ENCODE peak calls at places on chromosomes 3 and 15, in six cellular contexts. One of them, this sample, is unnamed.

GRCh38 chr3:169085827-169086226 is 577.7 kb downstream of the MECOM start:
- DNase-seq in heart left ventricle: no peak
- DNase-seq in nephron progenitor cell: no peak
- DNase-seq in astrocyte of the cerebellum: peak; percentile 95
- DNase-seq in PC-3: peak; percentile 87
- DNase-seq in neural crest cell: no peak
- DNase-seq in this sample: peak; percentile 3

GRCh38 chr3:108590443-108590842 is 921 bp downstream of the DZIP3 start:
- DNase-seq in neural crest cell: no peak
- DNase-seq in nephron progenitor cell: no peak
- DNase-seq in PC-3: no peak
- DNase-seq in heart left ventricle: no peak
- DNase-seq in astrocyte of the cerebellum: no peak
- DNase-seq in this sample: no peak

GRCh38 chr3:13289771-13290285 is 130.3 kb downstream of the NUP210 start:
- DNase-seq in nephron progenitor cell: no peak
- DNase-seq in neural crest cell: no peak
- DNase-seq in astrocyte of the cerebellum: no peak
- DNase-seq in heart left ventricle: no peak
- DNase-seq in PC-3: no peak
- DNase-seq in this sample: no peak

GRCh38 chr15:52658955-52659354 is 20.2 kb downstream of the ATOSA start:
- DNase-seq in heart left ventricle: no peak
- DNase-seq in PC-3: peak; percentile 66
- DNase-seq in neural crest cell: no peak
- DNase-seq in astrocyte of the cerebellum: no peak
- DNase-seq in nephron progenitor cell: no peak
- DNase-seq in this sample: no peak

GRCh38 chr15:29126208-29126536 is 143.4 kb downstream of the NSMCE3 start:
- DNase-seq in heart left ventricle: peak; percentile 10
- DNase-seq in astrocyte of the cerebellum: no peak
- DNase-seq in neural crest cell: no peak
- DNase-seq in PC-3: no peak
- DNase-seq in nephron progenitor cell: no peak
- DNase-seq in this sample: no peak

GRCh38 chr3:110533089-110533488 is 538.5 kb upstream of the NECTIN3 start:
- DNase-seq in neural crest cell: no peak
- DNase-seq in nephron progenitor cell: no peak
- DNase-seq in astrocyte of the cerebellum: no peak
- DNase-seq in heart left ventricle: no peak
- DNase-seq in PC-3: no peak
- DNase-seq in this sample: no peak

GRCh38 chr3:40073310-40074007 is 236.0 kb upstream of the EIF1B start:
- DNase-seq in neural crest cell: no peak
- DNase-seq in astrocyte of the cerebellum: no peak
- DNase-seq in heart left ventricle: no peak
- DNase-seq in nephron progenitor cell: peak; percentile 19
- DNase-seq in PC-3: peak; percentile 4
- DNase-seq in this sample: no peak

GRCh38 chr3:185658504-185658912 is 72.4 kb downstream of the SENP2 start:
- DNase-seq in PC-3: peak; percentile 97
- DNase-seq in heart left ventricle: no peak
- DNase-seq in neural crest cell: no peak
- DNase-seq in nephron progenitor cell: no peak
- DNase-seq in astrocyte of the cerebellum: peak; percentile 87
- DNase-seq in this sample: no peak

GRCh38 chr3:12350151-12350813 is 61.4 kb downstream of the PPARG start:
- DNase-seq in PC-3: no peak
- DNase-seq in nephron progenitor cell: no peak
- DNase-seq in neural crest cell: no peak
- DNase-seq in heart left ventricle: no peak
- DNase-seq in astrocyte of the cerebellum: no peak
- DNase-seq in this sample: no peak

GRCh38 chr15:70099167-70099965 is 1.6 kb upstream of the TLE3 start:
- DNase-seq in astrocyte of the cerebellum: peak; percentile 98
- DNase-seq in nephron progenitor cell: peak; percentile 100
- DNase-seq in neural crest cell: peak; percentile 100
- DNase-seq in PC-3: peak; percentile 98
- DNase-seq in heart left ventricle: peak; percentile 100
- DNase-seq in this sample: peak; percentile 99

GRCh38 chr15:70099966-70100494 is 2.3 kb upstream of the TLE3 start:
- DNase-seq in nephron progenitor cell: no peak
- DNase-seq in astrocyte of the cerebellum: no peak
- DNase-seq in neural crest cell: no peak
- DNase-seq in PC-3: peak; percentile 39
- DNase-seq in heart left ventricle: no peak
- DNase-seq in this sample: no peak

GRCh38 chr15:70098461-70099166 is 897 bp upstream of the TLE3 start:
- DNase-seq in astrocyte of the cerebellum: no peak
- DNase-seq in PC-3: peak; percentile 34
- DNase-seq in heart left ventricle: no peak
- DNase-seq in neural crest cell: peak; percentile 53
- DNase-seq in nephron progenitor cell: peak; percentile 67
- DNase-seq in this sample: no peak

GRCh38 chr15:70101459-70102113 is 3.9 kb upstream of the TLE3 start:
- DNase-seq in heart left ventricle: peak; percentile 76
- DNase-seq in neural crest cell: peak; percentile 72
- DNase-seq in PC-3: peak; percentile 79
- DNase-seq in astrocyte of the cerebellum: peak; percentile 89
- DNase-seq in nephron progenitor cell: peak; percentile 79
- DNase-seq in this sample: peak; percentile 97

DNA sequence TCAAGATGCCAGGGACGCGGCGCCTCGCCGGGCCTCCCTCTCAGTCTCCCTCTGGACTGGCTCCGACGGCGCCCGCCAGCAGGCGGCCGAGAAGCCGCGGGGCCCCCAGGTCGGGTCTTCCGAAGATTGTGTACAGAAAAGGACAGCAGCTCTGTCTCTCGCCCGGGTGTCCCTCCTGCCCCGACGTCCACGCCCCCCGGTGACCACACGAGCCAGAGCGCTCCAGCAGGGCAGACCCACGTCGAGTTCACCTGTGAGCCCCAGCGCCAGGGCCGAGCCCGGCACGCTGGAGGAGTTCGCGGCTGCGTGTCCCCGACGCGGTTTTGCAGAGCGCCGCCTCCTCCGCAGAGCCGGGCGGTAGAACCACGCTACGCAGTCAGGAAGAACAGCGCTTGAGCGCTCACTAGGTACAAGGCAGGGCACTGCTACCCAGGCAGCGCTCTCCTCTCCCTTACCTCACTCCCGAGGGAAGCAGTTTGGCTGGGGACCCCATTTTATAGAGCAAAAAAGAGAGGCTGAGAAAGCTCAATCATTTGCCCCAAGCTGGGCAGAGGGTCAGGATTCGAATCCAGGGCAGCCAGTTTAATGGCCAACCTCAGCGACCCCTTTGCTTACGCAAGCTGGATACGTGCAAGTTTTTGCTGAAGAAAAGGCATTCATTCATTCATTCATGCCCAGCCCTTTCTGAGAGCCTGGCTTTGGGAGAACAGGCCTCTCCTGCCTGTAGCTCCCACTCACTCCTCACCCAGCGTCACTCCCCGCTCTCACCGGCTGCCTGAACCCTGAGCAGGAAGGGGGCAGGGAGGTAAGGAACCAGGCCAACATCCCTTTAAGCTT is 3.0 kb upstream of the TLE3 start:
- DNase-seq in neural crest cell: peak; percentile 59
- DNase-seq in heart left ventricle: peak; percentile 59
- DNase-seq in astrocyte of the cerebellum: no peak
- DNase-seq in nephron progenitor cell: peak; percentile 71
- DNase-seq in PC-3: peak; percentile 65
- DNase-seq in this sample: no peak
- TF ChIP-seq CTCF in neural crest cell: peak; percentile 66
- TF ChIP-seq CTCF in heart left ventricle: peak; percentile 40
- TF ChIP-seq CTCF in astrocyte of the cerebellum: peak; percentile 25
- TF ChIP-seq CTCF in nephron progenitor cell: peak; percentile 24
- TF ChIP-seq CTCF in PC-3: peak; percentile 38
- TF ChIP-seq CTCF in this sample: no peak

GRCh38 chr3:10883478-10884234 is 67.6 kb downstream of the SLC6A11 start:
- DNase-seq in astrocyte of the cerebellum: no peak
- DNase-seq in heart left ventricle: no peak
- DNase-seq in nephron progenitor cell: peak; percentile 36
- DNase-seq in neural crest cell: peak; percentile 30
- DNase-seq in PC-3: peak; percentile 70
- DNase-seq in this sample: no peak
- TF ChIP-seq CTCF in astrocyte of the cerebellum: peak; percentile 57
- TF ChIP-seq CTCF in heart left ventricle: peak; percentile 38
- TF ChIP-seq CTCF in nephron progenitor cell: peak; percentile 43
- TF ChIP-seq CTCF in neural crest cell: peak; percentile 69
- TF ChIP-seq CTCF in PC-3: peak; percentile 91
- TF ChIP-seq CTCF in this sample: peak; percentile 74

DNA sequence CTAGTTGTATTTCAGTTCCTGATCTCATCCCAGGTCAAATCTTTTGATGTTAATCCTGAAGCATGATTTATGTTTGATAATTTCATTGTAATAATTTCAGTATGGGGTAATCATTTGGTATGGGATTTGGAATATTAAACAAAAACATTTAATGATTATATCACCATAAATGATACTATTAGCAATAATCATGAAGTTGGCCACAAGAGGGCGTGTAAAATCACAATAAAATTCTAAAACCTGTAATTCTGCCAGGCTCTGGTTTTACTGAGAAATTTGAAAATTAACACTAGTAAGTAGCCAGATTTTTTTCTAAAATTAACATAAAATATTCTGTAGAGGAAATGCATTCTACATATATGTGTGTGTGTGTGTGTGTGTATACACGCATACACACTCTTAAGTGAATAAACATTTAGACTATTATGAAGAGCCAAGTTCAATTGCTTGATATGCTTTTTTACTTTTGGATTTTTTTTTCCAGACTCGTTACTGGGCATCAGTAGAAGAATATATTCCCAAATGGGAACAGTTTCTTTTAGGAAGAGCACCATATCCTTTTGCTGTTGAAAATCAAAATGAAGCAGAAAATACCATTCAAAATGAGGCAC is 40.5 kb downstream of the FEZF2 start:
- DNase-seq in heart left ventricle: no peak
- DNase-seq in astrocyte of the cerebellum: peak; percentile 18
- DNase-seq in neural crest cell: peak; percentile 25
- DNase-seq in PC-3: peak; percentile 47
- DNase-seq in nephron progenitor cell: peak; percentile 5
- DNase-seq in this sample: no peak
- TF ChIP-seq CTCF in heart left ventricle: peak; percentile 60
- TF ChIP-seq CTCF in astrocyte of the cerebellum: peak; percentile 15
- TF ChIP-seq CTCF in neural crest cell: peak; percentile 84
- TF ChIP-seq CTCF in PC-3: peak; percentile 73
- TF ChIP-seq CTCF in nephron progenitor cell: peak; percentile 68
- TF ChIP-seq CTCF in this sample: peak; percentile 45

GRCh38 chr3:148955544-148956346 is 35.6 kb upstream of the GYG1 start:
- DNase-seq in nephron progenitor cell: peak; percentile 36
- DNase-seq in astrocyte of the cerebellum: peak; percentile 94
- DNase-seq in heart left ventricle: peak; percentile 34
- DNase-seq in neural crest cell: peak; percentile 46
- DNase-seq in PC-3: peak; percentile 68
- DNase-seq in this sample: peak; percentile 67
- TF ChIP-seq CTCF in nephron progenitor cell: peak; percentile 45
- TF ChIP-seq CTCF in astrocyte of the cerebellum: peak; percentile 60
- TF ChIP-seq CTCF in heart left ventricle: peak; percentile 57
- TF ChIP-seq CTCF in neural crest cell: peak; percentile 75
- TF ChIP-seq CTCF in PC-3: peak; percentile 87
- TF ChIP-seq CTCF in this sample: peak; percentile 73

DNA sequence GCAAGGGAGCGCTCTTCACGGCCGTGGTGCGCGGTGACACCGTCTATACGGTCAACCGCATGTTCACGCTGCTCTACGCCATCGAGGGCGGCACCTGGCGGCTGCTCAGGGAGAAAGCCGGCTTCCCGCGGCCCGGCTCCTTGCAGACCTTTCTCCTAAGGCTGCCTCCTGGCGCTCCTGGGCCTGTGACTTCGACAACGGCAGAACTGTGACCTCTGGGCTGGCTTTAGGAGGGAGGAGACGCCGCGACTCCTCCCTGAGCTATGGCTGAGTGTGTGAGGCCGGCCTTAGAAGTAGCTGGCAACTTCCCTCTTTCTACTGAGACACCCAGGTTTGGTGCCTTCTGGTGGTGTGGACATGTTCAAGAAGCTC is 1.4 kb downstream of the KBTBD13 start:
- DNase-seq in neural crest cell: peak; percentile 34
- DNase-seq in nephron progenitor cell: peak; percentile 64
- DNase-seq in astrocyte of the cerebellum: no peak
- DNase-seq in PC-3: no peak
- DNase-seq in heart left ventricle: peak; percentile 72
- DNase-seq in this sample: peak; percentile 21
- TF ChIP-seq CTCF in neural crest cell: peak; percentile 60
- TF ChIP-seq CTCF in nephron progenitor cell: peak; percentile 40
- TF ChIP-seq CTCF in astrocyte of the cerebellum: peak; percentile 60
- TF ChIP-seq CTCF in PC-3: no peak
- TF ChIP-seq CTCF in heart left ventricle: peak; percentile 61
- TF ChIP-seq CTCF in this sample: peak; percentile 67